ENCODE peak calls at places on chromosome X, in six cellular contexts. One of them, this sample, is unnamed.

GRCh38 chrX:55008571-55009358 is 8.6 kb downstream of the APEX2 start:
- DNase-seq in GM04504: peak; percentile 21
- DNase-seq in progenitor cell of endocrine pancreas: no peak
- DNase-seq in cardiac fibroblast: no peak
- DNase-seq in HAP-1: no peak
- DNase-seq in AG09319: no peak
- DNase-seq in this sample: no peak

GRCh38 chrX:2576793-2577192 is 76.0 kb upstream of the DHRSX start:
- DNase-seq in GM04504: no peak
- DNase-seq in progenitor cell of endocrine pancreas: no peak
- DNase-seq in cardiac fibroblast: no peak
- DNase-seq in HAP-1: no peak
- DNase-seq in AG09319: no peak
- DNase-seq in this sample: no peak

GRCh38 chrX:17679820-17680219 is 57.5 kb upstream of the SCML1 start:
- DNase-seq in GM04504: no peak
- DNase-seq in progenitor cell of endocrine pancreas: no peak
- DNase-seq in cardiac fibroblast: no peak
- DNase-seq in HAP-1: no peak
- DNase-seq in AG09319: no peak
- DNase-seq in this sample: no peak

GRCh38 chrX:43716696-43717095 is 60.6 kb downstream of the MAOA start:
- DNase-seq in GM04504: no peak
- DNase-seq in progenitor cell of endocrine pancreas: no peak
- DNase-seq in cardiac fibroblast: no peak
- DNase-seq in HAP-1: no peak
- DNase-seq in AG09319: no peak
- DNase-seq in this sample: no peak

GRCh38 chrX:54920610-54921426 is at the start of gene TRO:
- DNase-seq in GM04504: no peak
- DNase-seq in progenitor cell of endocrine pancreas: no peak
- DNase-seq in cardiac fibroblast: peak; percentile 10
- DNase-seq in HAP-1: no peak
- DNase-seq in AG09319: no peak
- DNase-seq in this sample: peak; percentile 53

GRCh38 chrX:63506320-63506719 is 155.2 kb upstream of the SPIN4 start:
- DNase-seq in GM04504: no peak
- DNase-seq in progenitor cell of endocrine pancreas: no peak
- DNase-seq in cardiac fibroblast: peak; percentile 61
- DNase-seq in HAP-1: peak; percentile 74
- DNase-seq in AG09319: peak; percentile 16
- DNase-seq in this sample: no peak

GRCh38 chrX:133335027-133335426 is 80.3 kb downstream of the GPC4 start:
- DNase-seq in GM04504: peak; percentile 5
- DNase-seq in progenitor cell of endocrine pancreas: no peak
- DNase-seq in cardiac fibroblast: peak; percentile 35
- DNase-seq in HAP-1: peak; percentile 55
- DNase-seq in AG09319: peak; percentile 4
- DNase-seq in this sample: no peak

GRCh38 chrX:150610038-150610437 is 41.6 kb downstream of the MTM1 start:
- DNase-seq in GM04504: no peak
- DNase-seq in progenitor cell of endocrine pancreas: no peak
- DNase-seq in cardiac fibroblast: no peak
- DNase-seq in HAP-1: no peak
- DNase-seq in AG09319: no peak
- DNase-seq in this sample: no peak

GRCh38 chrX:103607385-103608304 is at the start of gene TCEAL3:
- DNase-seq in GM04504: no peak
- DNase-seq in progenitor cell of endocrine pancreas: peak; percentile 30
- DNase-seq in cardiac fibroblast: peak; percentile 70
- DNase-seq in HAP-1: peak; percentile 28
- DNase-seq in AG09319: no peak
- DNase-seq in this sample: no peak

GRCh38 chrX:131816551-131817136 is 206.5 kb upstream of the STK26 start:
- DNase-seq in GM04504: peak; percentile 78
- DNase-seq in progenitor cell of endocrine pancreas: no peak
- DNase-seq in cardiac fibroblast: no peak
- DNase-seq in HAP-1: no peak
- DNase-seq in AG09319: peak; percentile 74
- DNase-seq in this sample: no peak

GRCh38 chrX:107025538-107025937 is 25.5 kb upstream of the MORC4 start:
- DNase-seq in GM04504: no peak
- DNase-seq in progenitor cell of endocrine pancreas: no peak
- DNase-seq in cardiac fibroblast: peak; percentile 50
- DNase-seq in HAP-1: peak; percentile 51
- DNase-seq in AG09319: no peak
- DNase-seq in this sample: no peak

GRCh38 chrX:97284531-97284930 is 400.8 kb downstream of the RPA4 start:
- DNase-seq in GM04504: no peak
- DNase-seq in progenitor cell of endocrine pancreas: no peak
- DNase-seq in cardiac fibroblast: no peak
- DNase-seq in HAP-1: no peak
- DNase-seq in AG09319: no peak
- DNase-seq in this sample: no peak

GRCh38 chrX:31590581-31591113 is 518.8 kb upstream of the FTHL17 start:
- DNase-seq in GM04504: no peak
- DNase-seq in progenitor cell of endocrine pancreas: no peak
- DNase-seq in cardiac fibroblast: peak; percentile 63
- DNase-seq in HAP-1: no peak
- DNase-seq in AG09319: no peak
- DNase-seq in this sample: no peak

GRCh38 chrX:131741103-131741581 is 197.3 kb downstream of the OR13H1 start:
- DNase-seq in GM04504: peak; percentile 69
- DNase-seq in progenitor cell of endocrine pancreas: no peak
- DNase-seq in cardiac fibroblast: no peak
- DNase-seq in HAP-1: no peak
- DNase-seq in AG09319: no peak
- DNase-seq in this sample: no peak

GRCh38 chrX:38879631-38880220 is 78.5 kb downstream of the MID1IP1 start:
- DNase-seq in GM04504: no peak
- DNase-seq in progenitor cell of endocrine pancreas: no peak
- DNase-seq in cardiac fibroblast: no peak
- DNase-seq in HAP-1: no peak
- DNase-seq in AG09319: no peak
- DNase-seq in this sample: no peak

GRCh38 chrX:30957753-30958152 is 68.7 kb upstream of the TAB3 start:
- DNase-seq in GM04504: peak; percentile 33
- DNase-seq in progenitor cell of endocrine pancreas: no peak
- DNase-seq in cardiac fibroblast: peak; percentile 51
- DNase-seq in HAP-1: no peak
- DNase-seq in AG09319: no peak
- DNase-seq in this sample: no peak

GRCh38 chrX:37755073-37755472 is 24.8 kb upstream of the CYBB start:
- DNase-seq in GM04504: no peak
- DNase-seq in progenitor cell of endocrine pancreas: no peak
- DNase-seq in cardiac fibroblast: no peak
- DNase-seq in HAP-1: no peak
- DNase-seq in AG09319: no peak
- DNase-seq in this sample: no peak

GRCh38 chrX:3384330-3384729 is 37.9 kb upstream of the MXRA5 start:
- DNase-seq in GM04504: no peak
- DNase-seq in progenitor cell of endocrine pancreas: no peak
- DNase-seq in cardiac fibroblast: no peak
- DNase-seq in HAP-1: no peak
- DNase-seq in AG09319: peak; percentile 25
- DNase-seq in this sample: no peak

GRCh38 chrX:86806786-86807185 is 658.5 kb downstream of the DACH2 start:
- DNase-seq in GM04504: no peak
- DNase-seq in progenitor cell of endocrine pancreas: no peak
- DNase-seq in cardiac fibroblast: no peak
- DNase-seq in HAP-1: peak; percentile 71
- DNase-seq in AG09319: no peak
- DNase-seq in this sample: no peak

GRCh38 chrX:46551494-46552128 is 6.4 kb upstream of the ZNF674 start:
- DNase-seq in GM04504: no peak
- DNase-seq in progenitor cell of endocrine pancreas: no peak
- DNase-seq in cardiac fibroblast: peak; percentile 32
- DNase-seq in HAP-1: peak; percentile 98
- DNase-seq in AG09319: no peak
- DNase-seq in this sample: no peak

GRCh38 chrX:110384490-110384889 is 25.8 kb downstream of the RTL9 start:
- DNase-seq in GM04504: no peak
- DNase-seq in progenitor cell of endocrine pancreas: no peak
- DNase-seq in cardiac fibroblast: peak; percentile 19
- DNase-seq in HAP-1: no peak
- DNase-seq in AG09319: no peak
- DNase-seq in this sample: no peak

GRCh38 chrX:155857561-155857960 is 23.6 kb upstream of the VAMP7 start:
- DNase-seq in GM04504: no peak
- DNase-seq in progenitor cell of endocrine pancreas: no peak
- DNase-seq in cardiac fibroblast: peak; percentile 11
- DNase-seq in HAP-1: no peak
- DNase-seq in AG09319: no peak
- DNase-seq in this sample: no peak

GRCh38 chrX:13015536-13016236 is 28.7 kb downstream of the FAM9C start:
- DNase-seq in GM04504: no peak
- DNase-seq in progenitor cell of endocrine pancreas: no peak
- DNase-seq in cardiac fibroblast: no peak
- DNase-seq in HAP-1: no peak
- DNase-seq in AG09319: no peak
- DNase-seq in this sample: no peak

GRCh38 chrX:50536955-50537354 is 66.3 kb upstream of the DGKK start:
- DNase-seq in GM04504: no peak
- DNase-seq in progenitor cell of endocrine pancreas: no peak
- DNase-seq in cardiac fibroblast: no peak
- DNase-seq in HAP-1: no peak
- DNase-seq in AG09319: no peak
- DNase-seq in this sample: no peak

GRCh38 chrX:47573334-47574095 is 8.7 kb upstream of the TIMP1 start:
- DNase-seq in GM04504: no peak
- DNase-seq in progenitor cell of endocrine pancreas: no peak
- DNase-seq in cardiac fibroblast: peak; percentile 86
- DNase-seq in HAP-1: no peak
- DNase-seq in AG09319: no peak
- DNase-seq in this sample: peak; percentile 64

GRCh38 chrX:13159886-13160285 is 115.5 kb upstream of the FAM9C start:
- DNase-seq in GM04504: no peak
- DNase-seq in progenitor cell of endocrine pancreas: no peak
- DNase-seq in cardiac fibroblast: no peak
- DNase-seq in HAP-1: no peak
- DNase-seq in AG09319: no peak
- DNase-seq in this sample: no peak

GRCh38 chrX:132001127-132001526 is 22.0 kb upstream of the STK26 start:
- DNase-seq in GM04504: no peak
- DNase-seq in progenitor cell of endocrine pancreas: no peak
- DNase-seq in cardiac fibroblast: no peak
- DNase-seq in HAP-1: no peak
- DNase-seq in AG09319: no peak
- DNase-seq in this sample: no peak

GRCh38 chrX:18252644-18253359 is 32.1 kb upstream of the BEND2 start:
- DNase-seq in GM04504: no peak
- DNase-seq in progenitor cell of endocrine pancreas: no peak
- DNase-seq in cardiac fibroblast: peak; percentile 31
- DNase-seq in HAP-1: no peak
- DNase-seq in AG09319: no peak
- DNase-seq in this sample: no peak

GRCh38 chrX:134849390-134849789 is 141.4 kb upstream of the SMIM10 start:
- DNase-seq in GM04504: no peak
- DNase-seq in progenitor cell of endocrine pancreas: no peak
- DNase-seq in cardiac fibroblast: peak; percentile 31
- DNase-seq in HAP-1: no peak
- DNase-seq in AG09319: no peak
- DNase-seq in this sample: no peak